ENCODE peak calls at places on chromosomes 11 and 22, in eight cellular contexts. One of them, this sample, is unnamed.

GRCh38 chr22:49934144-49934890 is 15.9 kb downstream of the CRELD2 start:
- DNase-seq in pancreas: peak; percentile 89
- DNase-seq in CD8-positive, alpha-beta memory T cell: peak; percentile 33
- DNase-seq in suprapubic skin: no peak
- DNase-seq in heart left ventricle: peak; percentile 69
- DNase-seq in thoracic aorta: no peak
- DNase-seq in SJSA1: no peak
- DNase-seq in mammary epithelial cell: no peak
- DNase-seq in this sample: peak; percentile 88

GRCh38 chr22:32804036-32804435 is 2.5 kb downstream of the TIMP3 start:
- DNase-seq in pancreas: no peak
- DNase-seq in CD8-positive, alpha-beta memory T cell: no peak
- DNase-seq in suprapubic skin: no peak
- DNase-seq in heart left ventricle: no peak
- DNase-seq in thoracic aorta: no peak
- DNase-seq in SJSA1: peak; percentile 30
- DNase-seq in mammary epithelial cell: peak; percentile 46
- DNase-seq in this sample: peak; percentile 34

GRCh38 chr11:99682646-99683045 is 661.9 kb downstream of the CNTN5 start:
- DNase-seq in pancreas: no peak
- DNase-seq in CD8-positive, alpha-beta memory T cell: no peak
- DNase-seq in suprapubic skin: no peak
- DNase-seq in heart left ventricle: no peak
- DNase-seq in thoracic aorta: no peak
- DNase-seq in SJSA1: no peak
- DNase-seq in mammary epithelial cell: no peak
- DNase-seq in this sample: no peak

GRCh38 chr11:119750056-119750455 is 21.1 kb upstream of the NECTIN1 start:
- DNase-seq in pancreas: no peak
- DNase-seq in CD8-positive, alpha-beta memory T cell: no peak
- DNase-seq in suprapubic skin: no peak
- DNase-seq in heart left ventricle: no peak
- DNase-seq in thoracic aorta: no peak
- DNase-seq in SJSA1: no peak
- DNase-seq in mammary epithelial cell: no peak
- DNase-seq in this sample: no peak

GRCh38 chr11:111388842-111389241 is 9.8 kb upstream of the POU2AF1 start:
- DNase-seq in pancreas: no peak
- DNase-seq in CD8-positive, alpha-beta memory T cell: no peak
- DNase-seq in suprapubic skin: no peak
- DNase-seq in heart left ventricle: no peak
- DNase-seq in thoracic aorta: no peak
- DNase-seq in SJSA1: no peak
- DNase-seq in mammary epithelial cell: peak; percentile 51
- DNase-seq in this sample: no peak

GRCh38 chr11:69371731-69372588 is 78.0 kb downstream of the MYEOV start:
- DNase-seq in pancreas: no peak
- DNase-seq in CD8-positive, alpha-beta memory T cell: no peak
- DNase-seq in suprapubic skin: peak; percentile 30
- DNase-seq in heart left ventricle: no peak
- DNase-seq in thoracic aorta: no peak
- DNase-seq in SJSA1: no peak
- DNase-seq in mammary epithelial cell: no peak
- DNase-seq in this sample: no peak

GRCh38 chr11:114771172-114771571 is 92.8 kb downstream of the NXPE2 start:
- DNase-seq in pancreas: no peak
- DNase-seq in CD8-positive, alpha-beta memory T cell: no peak
- DNase-seq in suprapubic skin: no peak
- DNase-seq in heart left ventricle: no peak
- DNase-seq in thoracic aorta: no peak
- DNase-seq in SJSA1: no peak
- DNase-seq in mammary epithelial cell: no peak
- DNase-seq in this sample: no peak

GRCh38 chr11:11770921-11771484 is 70.8 kb upstream of the USP47 start:
- DNase-seq in pancreas: no peak
- DNase-seq in CD8-positive, alpha-beta memory T cell: no peak
- DNase-seq in suprapubic skin: no peak
- DNase-seq in heart left ventricle: no peak
- DNase-seq in thoracic aorta: no peak
- DNase-seq in SJSA1: no peak
- DNase-seq in mammary epithelial cell: no peak
- DNase-seq in this sample: no peak

GRCh38 chr22:37749223-37749622 is 52.4 kb downstream of the TRIOBP start:
- DNase-seq in pancreas: no peak
- DNase-seq in CD8-positive, alpha-beta memory T cell: no peak
- DNase-seq in suprapubic skin: no peak
- DNase-seq in heart left ventricle: no peak
- DNase-seq in thoracic aorta: no peak
- DNase-seq in SJSA1: no peak
- DNase-seq in mammary epithelial cell: peak; percentile 48
- DNase-seq in this sample: peak; percentile 44

GRCh38 chr11:64971421-64972233 is at the start of gene MAJIN:
- DNase-seq in pancreas: peak; percentile 95
- DNase-seq in CD8-positive, alpha-beta memory T cell: peak; percentile 63
- DNase-seq in suprapubic skin: peak; percentile 88
- DNase-seq in heart left ventricle: peak; percentile 88
- DNase-seq in thoracic aorta: peak; percentile 32
- DNase-seq in SJSA1: no peak
- DNase-seq in mammary epithelial cell: no peak
- DNase-seq in this sample: peak; percentile 97

GRCh38 chr11:27701262-27702105 is 1.2 kb upstream of the BDNF start:
- DNase-seq in pancreas: no peak
- DNase-seq in CD8-positive, alpha-beta memory T cell: no peak
- DNase-seq in suprapubic skin: no peak
- DNase-seq in heart left ventricle: peak; percentile 44
- DNase-seq in thoracic aorta: no peak
- DNase-seq in SJSA1: peak; percentile 67
- DNase-seq in mammary epithelial cell: no peak
- DNase-seq in this sample: no peak

GRCh38 chr22:45688606-45689080 is 17.0 kb downstream of the ATXN10 start:
- DNase-seq in pancreas: no peak
- DNase-seq in CD8-positive, alpha-beta memory T cell: no peak
- DNase-seq in suprapubic skin: no peak
- DNase-seq in heart left ventricle: no peak
- DNase-seq in thoracic aorta: no peak
- DNase-seq in SJSA1: peak; percentile 92
- DNase-seq in mammary epithelial cell: peak; percentile 62
- DNase-seq in this sample: no peak

GRCh38 chr11:34185926-34186841 is 80.8 kb downstream of the NAT10 start:
- DNase-seq in pancreas: no peak
- DNase-seq in CD8-positive, alpha-beta memory T cell: no peak
- DNase-seq in suprapubic skin: no peak
- DNase-seq in heart left ventricle: no peak
- DNase-seq in thoracic aorta: no peak
- DNase-seq in SJSA1: peak; percentile 30
- DNase-seq in mammary epithelial cell: no peak
- DNase-seq in this sample: no peak

GRCh38 chr11:66032962-66033735 is 6.9 kb upstream of the CATSPER1 start:
- DNase-seq in pancreas: no peak
- DNase-seq in CD8-positive, alpha-beta memory T cell: no peak
- DNase-seq in suprapubic skin: no peak
- DNase-seq in heart left ventricle: no peak
- DNase-seq in thoracic aorta: no peak
- DNase-seq in SJSA1: no peak
- DNase-seq in mammary epithelial cell: no peak
- DNase-seq in this sample: no peak

GRCh38 chr11:120335596-120335927 is 651 bp upstream of the ARHGEF12 start:
- DNase-seq in pancreas: no peak
- DNase-seq in CD8-positive, alpha-beta memory T cell: no peak
- DNase-seq in suprapubic skin: no peak
- DNase-seq in heart left ventricle: no peak
- DNase-seq in thoracic aorta: no peak
- DNase-seq in SJSA1: no peak
- DNase-seq in mammary epithelial cell: no peak
- DNase-seq in this sample: no peak

GRCh38 chr11:122253541-122254317 is 137.7 kb upstream of the BLID start:
- DNase-seq in pancreas: no peak
- DNase-seq in CD8-positive, alpha-beta memory T cell: no peak
- DNase-seq in suprapubic skin: no peak
- DNase-seq in heart left ventricle: no peak
- DNase-seq in thoracic aorta: no peak
- DNase-seq in SJSA1: no peak
- DNase-seq in mammary epithelial cell: no peak
- DNase-seq in this sample: no peak

GRCh38 chr11:44112083-44112865 is 16.8 kb downstream of the EXT2 start:
- DNase-seq in pancreas: no peak
- DNase-seq in CD8-positive, alpha-beta memory T cell: no peak
- DNase-seq in suprapubic skin: no peak
- DNase-seq in heart left ventricle: peak; percentile 47
- DNase-seq in thoracic aorta: no peak
- DNase-seq in SJSA1: no peak
- DNase-seq in mammary epithelial cell: peak; percentile 57
- DNase-seq in this sample: peak; percentile 79

GRCh38 chr22:22244337-22245250 is at the start of gene VPREB1:
- DNase-seq in pancreas: no peak
- DNase-seq in CD8-positive, alpha-beta memory T cell: no peak
- DNase-seq in suprapubic skin: no peak
- DNase-seq in heart left ventricle: no peak
- DNase-seq in thoracic aorta: no peak
- DNase-seq in SJSA1: no peak
- DNase-seq in mammary epithelial cell: no peak
- DNase-seq in this sample: peak; percentile 38

GRCh38 chr11:255176-255575 is 18.4 kb downstream of the PSMD13 start:
- DNase-seq in pancreas: no peak
- DNase-seq in CD8-positive, alpha-beta memory T cell: no peak
- DNase-seq in suprapubic skin: no peak
- DNase-seq in heart left ventricle: no peak
- DNase-seq in thoracic aorta: no peak
- DNase-seq in SJSA1: no peak
- DNase-seq in mammary epithelial cell: no peak
- DNase-seq in this sample: no peak

GRCh38 chr22:41417622-41418390 is 28.8 kb downstream of the TOB2 start:
- DNase-seq in pancreas: peak; percentile 100
- DNase-seq in CD8-positive, alpha-beta memory T cell: no peak
- DNase-seq in suprapubic skin: peak; percentile 91
- DNase-seq in heart left ventricle: peak; percentile 90
- DNase-seq in thoracic aorta: peak; percentile 85
- DNase-seq in SJSA1: no peak
- DNase-seq in mammary epithelial cell: no peak
- DNase-seq in this sample: peak; percentile 96

GRCh38 chr22:47049078-47049609 is 286.7 kb downstream of the TBC1D22A start:
- DNase-seq in pancreas: peak; percentile 12
- DNase-seq in CD8-positive, alpha-beta memory T cell: no peak
- DNase-seq in suprapubic skin: peak; percentile 29
- DNase-seq in heart left ventricle: no peak
- DNase-seq in thoracic aorta: no peak
- DNase-seq in SJSA1: no peak
- DNase-seq in mammary epithelial cell: no peak
- DNase-seq in this sample: no peak

GRCh38 chr11:64568584-64569140 is 22.4 kb upstream of the SLC22A12 start:
- DNase-seq in pancreas: no peak
- DNase-seq in CD8-positive, alpha-beta memory T cell: no peak
- DNase-seq in suprapubic skin: peak; percentile 10
- DNase-seq in heart left ventricle: no peak
- DNase-seq in thoracic aorta: no peak
- DNase-seq in SJSA1: no peak
- DNase-seq in mammary epithelial cell: no peak
- DNase-seq in this sample: no peak

GRCh38 chr11:77111277-77111676 is 8.6 kb downstream of the OMP start:
- DNase-seq in pancreas: no peak
- DNase-seq in CD8-positive, alpha-beta memory T cell: no peak
- DNase-seq in suprapubic skin: no peak
- DNase-seq in heart left ventricle: no peak
- DNase-seq in thoracic aorta: no peak
- DNase-seq in SJSA1: no peak
- DNase-seq in mammary epithelial cell: peak; percentile 17
- DNase-seq in this sample: no peak
- H3K4me1 ChIP-seq in pancreas: no peaks in the 10 kb centered on the region
- H3K4me1 ChIP-seq in CD8-positive, alpha-beta memory T cell: no peaks in the 10 kb centered on the region
- H3K4me1 ChIP-seq in suprapubic skin: peaks cover 4% of the 10 kb centered on the region
- H3K4me1 ChIP-seq in heart left ventricle: peaks cover 3% of the 10 kb centered on the region
- H3K4me1 ChIP-seq in thoracic aorta: peaks cover 14% of the 10 kb centered on the region
- H3K4me1 ChIP-seq in SJSA1: peaks cover 23% of the 10 kb centered on the region
- H3K4me1 ChIP-seq in mammary epithelial cell: no peaks in the 10 kb centered on the region
- H3K4me1 ChIP-seq in this sample: peaks cover 4% of the 10 kb centered on the region

DNA sequence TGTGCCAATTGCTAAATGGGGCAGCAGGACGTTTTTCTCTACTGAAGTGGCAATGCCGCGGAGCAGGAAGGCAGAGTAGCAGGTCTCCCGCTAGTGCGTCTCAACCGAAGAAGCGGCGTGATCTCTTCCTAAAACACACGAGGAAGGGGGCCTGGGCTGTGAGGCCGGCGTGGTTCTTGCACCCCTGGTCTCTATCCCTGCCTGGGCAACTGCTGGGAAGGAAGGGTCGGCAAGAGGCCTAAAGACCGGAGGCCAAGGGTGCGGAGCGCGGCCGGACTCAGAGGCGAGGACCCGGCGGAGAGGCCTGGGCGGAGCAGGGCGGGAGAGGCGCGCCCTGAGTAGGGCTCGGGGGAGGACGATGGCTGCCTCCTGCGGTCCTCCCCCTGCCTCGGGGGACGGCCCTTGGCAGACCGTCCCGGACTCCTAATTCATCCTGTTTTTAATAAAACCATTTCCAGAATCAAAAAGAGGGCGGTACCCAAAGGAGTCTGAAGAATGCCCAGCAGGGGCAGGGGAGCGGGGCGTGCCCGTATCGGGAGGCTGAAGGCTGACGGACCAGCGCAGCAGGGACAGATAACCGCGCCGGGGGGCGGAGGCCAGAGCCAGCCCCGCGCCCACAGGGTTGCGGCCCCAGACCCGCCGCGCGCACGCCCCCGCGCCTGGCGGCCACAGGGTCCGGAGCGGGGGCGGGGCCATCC is 559 bp upstream of the APLP2 start:
- DNase-seq in pancreas: no peak
- DNase-seq in CD8-positive, alpha-beta memory T cell: peak; percentile 43
- DNase-seq in suprapubic skin: peak; percentile 89
- DNase-seq in heart left ventricle: peak; percentile 83
- DNase-seq in thoracic aorta: peak; percentile 11
- DNase-seq in SJSA1: peak; percentile 74
- DNase-seq in mammary epithelial cell: peak; percentile 81
- DNase-seq in this sample: peak; percentile 94
- H3K4me3 ChIP-seq in pancreas: peak overlapping the region; percentile 65
- H3K4me3 ChIP-seq in CD8-positive, alpha-beta memory T cell: peak overlapping the region; percentile 68
- H3K4me3 ChIP-seq in suprapubic skin: peak overlapping the region; percentile 70
- H3K4me3 ChIP-seq in heart left ventricle: peak overlapping the region; percentile 59
- H3K4me3 ChIP-seq in thoracic aorta: peak overlapping the region; percentile 91
- H3K4me3 ChIP-seq in SJSA1: peak overlapping the region; percentile 92
- H3K4me3 ChIP-seq in mammary epithelial cell: peak overlapping the region; percentile 72
- H3K4me3 ChIP-seq in this sample: peak overlapping the region; percentile 83

DNA sequence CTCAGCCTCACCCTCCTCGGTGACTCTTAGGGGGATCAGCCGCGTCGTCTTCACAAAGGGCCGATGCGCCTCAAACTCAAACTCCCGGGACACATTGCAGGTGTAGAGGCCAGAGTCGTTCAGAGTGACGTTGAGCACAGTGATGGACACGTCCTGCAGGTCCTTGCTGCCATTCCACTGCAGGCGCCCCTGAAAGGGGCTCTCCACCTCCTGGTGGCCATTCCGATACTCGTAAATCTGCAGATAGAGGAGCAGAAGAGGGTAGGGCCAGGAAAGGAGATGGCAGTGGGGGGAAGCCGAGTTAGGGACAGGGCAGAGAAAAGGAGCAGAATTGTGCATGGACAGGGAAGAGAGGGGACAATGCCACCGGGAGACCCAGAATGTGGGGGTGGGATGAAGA is 12.0 kb downstream of the SCN3B start:
- DNase-seq in pancreas: no peak
- DNase-seq in CD8-positive, alpha-beta memory T cell: no peak
- DNase-seq in suprapubic skin: no peak
- DNase-seq in heart left ventricle: no peak
- DNase-seq in thoracic aorta: no peak
- DNase-seq in SJSA1: no peak
- DNase-seq in mammary epithelial cell: no peak
- DNase-seq in this sample: no peak
- H3K4me1 ChIP-seq in pancreas: no peaks in the 10 kb centered on the region
- H3K4me1 ChIP-seq in CD8-positive, alpha-beta memory T cell: no peaks in the 10 kb centered on the region
- H3K4me1 ChIP-seq in suprapubic skin: peaks cover 4% of the 10 kb centered on the region
- H3K4me1 ChIP-seq in heart left ventricle: no peaks in the 10 kb centered on the region
- H3K4me1 ChIP-seq in thoracic aorta: no peaks in the 10 kb centered on the region
- H3K4me1 ChIP-seq in SJSA1: no peaks in the 10 kb centered on the region
- H3K4me1 ChIP-seq in mammary epithelial cell: no peaks in the 10 kb centered on the region
- H3K4me1 ChIP-seq in this sample: no peaks in the 10 kb centered on the region

GRCh38 chr11:107876141-107876540 is 17.6 kb upstream of the SLC35F2 start:
- DNase-seq in pancreas: no peak
- DNase-seq in CD8-positive, alpha-beta memory T cell: no peak
- DNase-seq in suprapubic skin: no peak
- DNase-seq in heart left ventricle: no peak
- DNase-seq in thoracic aorta: no peak
- DNase-seq in SJSA1: no peak
- DNase-seq in mammary epithelial cell: no peak
- DNase-seq in this sample: no peak
- H3K4me3 ChIP-seq in pancreas: no peak overlapping the region
- H3K4me3 ChIP-seq in CD8-positive, alpha-beta memory T cell: no peak overlapping the region
- H3K4me3 ChIP-seq in suprapubic skin: no peak overlapping the region
- H3K4me3 ChIP-seq in heart left ventricle: no peak overlapping the region
- H3K4me3 ChIP-seq in thoracic aorta: no peak overlapping the region
- H3K4me3 ChIP-seq in SJSA1: no peak overlapping the region
- H3K4me3 ChIP-seq in mammary epithelial cell: no peak overlapping the region
- H3K4me3 ChIP-seq in this sample: no peak overlapping the region

This sample was measured in right cardiac atrium.